ENCODE peak calls at places on chromosomes 13 and 19, in eight cellular contexts. E is dorsolateral prefrontal cortex; J is kidney epithelial cell; G is activated CD4-positive, alpha-beta T cell treated with anti-CD3 and anti-CD28 coated beads for 24 hours; V is NCI-H345; R is NCI-H510A treated with DMSO at 0.1 percent for 48 hours; Q is neural progenitor cell; T is dermis microvascular lymphatic vessel endothelial cell. P is an unnamed sample.

GRCh38 chr19:15337202-15337601 is 4.9 kb upstream of the BRD4 start:
- DNase-seq in R (no peak), G (no peak), J (no peak), V (no peak), Q (no peak), E (no peak), T (no peak), P (no peak)

GRCh38 chr13:46321494-46322225 is 65.4 kb downstream of the RUBCNL start:
- DNase-seq in J (no peak), R (no peak), E (no peak), G (peak; percentile 63), V (peak; percentile 40), Q (peak; percentile 73), T (peak; percentile 60), P (peak; percentile 63)

GRCh38 chr19:6692027-6692426 is 22.1 kb upstream of the TNFSF14 start:
- DNase-seq in T (no peak), R (no peak), E (no peak), V (no peak), J (no peak), G (no peak), Q (no peak), P (no peak)

GRCh38 chr19:7486923-7487322 is 1.9 kb downstream of the PEX11G start:
- DNase-seq in G (no peak), R (no peak), V (no peak), E (no peak), T (no peak), Q (no peak), J (no peak), P (no peak)

GRCh38 chr19:56355517-56355916 is 37.8 kb downstream of the ZNF582 start:
- DNase-seq in T (no peak), J (no peak), V (no peak), R (no peak), Q (no peak), G (no peak), E (no peak), P (no peak)

GRCh38 chr13:59261928-59262488 is 901.7 kb downstream of the DIAPH3 start:
- DNase-seq in V (no peak), T (no peak), E (no peak), R (no peak), G (no peak), J (no peak), Q (peak; percentile 61), P (peak; percentile 16)

GRCh38 chr13:27403252-27403678 is 21.2 kb upstream of the GTF3A start:
- DNase-seq in J (no peak), E (no peak), V (no peak), R (no peak), G (no peak), T (no peak), Q (peak; percentile 61), P (no peak)

GRCh38 chr19:6551607-6552450 is 21.0 kb downstream of the TNFSF9 start:
- DNase-seq in Q (peak; percentile 83), G (peak; percentile 35), R (no peak), E (no peak), J (no peak), V (no peak), T (no peak), P (no peak)

GRCh38 chr19:50890422-50891252 is 17.4 kb downstream of the KLK2 start:
- DNase-seq in R (no peak), J (no peak), Q (no peak), G (no peak), T (no peak), E (no peak), V (no peak), P (no peak)

GRCh38 chr19:44345969-44346368 is 10.5 kb downstream of the ZNF112 start:
- DNase-seq in G (no peak), V (no peak), E (no peak), Q (no peak), R (no peak), J (no peak), T (no peak), P (no peak)

GRCh38 chr19:279231-279630 is 12.0 kb downstream of the PLPP2 start:
- DNase-seq in V (no peak), Q (no peak), E (no peak), T (no peak), G (no peak), R (no peak), J (no peak), P (no peak)

P was measured in endothelial cell of umbilical vein.